ENCODE peak calls at places on chromosomes 6 and 20, in nine cellular contexts. B is hepatocyte; V is left ventricle myocardium inferior; S is T follicular helper cell; T is AG08396; P is activated CD4-positive, alpha-beta T cell treated with anti-CD3 and anti-CD28 coated beads, Interleukin-2, amount 10 ng/mL, durations not matched to agents 7 days and 5 days; X is EL; Y is NCI-H1092 treated with DMSO at 0.1 percent for 48 hours; A is nucleus accumbens. Q is an unnamed sample.

GRCh38 chr6:19837511-19838441 is 606 bp downstream of the ID4 start:
- DNase-seq in T (peak; percentile 58), X (peak; percentile 34), A (peak; percentile 16), S (no peak), P (no peak), Y (no peak), V (peak; percentile 23), B (peak; percentile 75), Q (peak; percentile 75)

GRCh38 chr20:25573288-25574251 is 11.8 kb downstream of the NINL start:
- DNase-seq in T (peak; percentile 69), B (no peak), P (no peak), X (peak; percentile 31), Y (no peak), V (no peak), A (no peak), S (no peak), Q (no peak)

GRCh38 chr6:158801655-158802294 is 17.4 kb downstream of the EZR start:
- DNase-seq in P (no peak), X (no peak), B (peak; percentile 58), V (peak; percentile 70), Y (no peak), S (no peak), A (no peak), T (no peak), Q (no peak)

GRCh38 chr6:1118287-1118647 is 193.6 kb upstream of the FOXQ1 start:
- DNase-seq in Y (no peak), P (no peak), A (no peak), B (no peak), V (no peak), T (no peak), X (no peak), S (no peak), Q (no peak)

GRCh38 chr6:147618927-147619326 is 110.4 kb downstream of the SAMD5 start:
- DNase-seq in X (no peak), P (no peak), T (no peak), A (no peak), B (peak; percentile 37), Y (no peak), V (no peak), S (no peak), Q (no peak)

GRCh38 chr20:58471161-58471834 is 43.9 kb downstream of the APCDD1L start:
- DNase-seq in V (peak; percentile 72), B (peak; percentile 55), S (no peak), P (no peak), A (no peak), Y (no peak), T (peak; percentile 38), X (no peak), Q (peak; percentile 92)

GRCh38 chr20:35663813-35664543 is 722 bp downstream of the CPNE1 start:
- DNase-seq in A (peak; percentile 48), P (peak; percentile 76), Y (peak; percentile 30), X (no peak), B (peak; percentile 68), S (peak; percentile 56), T (peak; percentile 32), V (no peak), Q (peak; percentile 59)

GRCh38 chr6:168368063-168368835 is 48.7 kb upstream of the DACT2 start:
- DNase-seq in S (no peak), Y (no peak), X (no peak), B (no peak), A (no peak), T (no peak), P (no peak), V (no peak), Q (no peak)

GRCh38 chr6:11202513-11203305 is 29.8 kb downstream of the NEDD9 start:
- DNase-seq in A (no peak), P (peak; percentile 58), X (no peak), S (no peak), V (no peak), Y (no peak), T (no peak), B (no peak), Q (no peak)

GRCh38 chr6:37083243-37084138 is 78.0 kb downstream of the FGD2 start:
- DNase-seq in B (peak; percentile 81), V (peak; percentile 82), Y (no peak), A (peak; percentile 21), T (peak; percentile 67), X (peak; percentile 30), S (no peak), P (no peak), Q (peak; percentile 51)

GRCh38 chr6:167762259-167762962 is 64.3 kb upstream of the AFDN start:
- DNase-seq in P (no peak), A (no peak), X (no peak), T (no peak), V (no peak), S (no peak), Y (no peak), B (peak; percentile 55), Q (no peak)

GRCh38 chr6:150588862-150589499 is 10.7 kb upstream of the PLEKHG1 start:
- DNase-seq in X (no peak), P (no peak), T (no peak), S (no peak), Y (peak; percentile 20), B (no peak), V (no peak), A (no peak), Q (no peak)

GRCh38 chr6:114100421-114100820 is 129.5 kb upstream of the HDAC2 start:
- DNase-seq in Y (no peak), A (no peak), S (no peak), X (peak; percentile 60), P (no peak), V (no peak), T (peak; percentile 25), B (no peak), Q (no peak)